ENCODE peak calls at places on chromosomes 7 and 10, in eight cellular contexts. One of them, this sample, is unnamed.

GRCh38 chr7:73565675-73566342 is 8.3 kb upstream of the BCL7B start:
- DNase-seq in AG09319: no peak
- DNase-seq in stimulated activated CD8-positive, alpha-beta memory T cell treated with anti-CD3 and anti-CD28 coated beads, Interleukin-4, amount 100 ng/mL, for 4 hours: no peak
- DNase-seq in NB4: peak
- DNase-seq in GM03348: no peak
- DNase-seq in kidney epithelial cell: no peak
- DNase-seq in globus pallidus: no peak
- DNase-seq in activated CD4-positive, alpha-beta T cell treated with anti-CD3 and anti-CD28 coated beads for 48 hours: no peak
- DNase-seq in this sample: no peak

GRCh38 chr7:102075553-102076135 is 211.0 kb upstream of the SH2B2 start:
- DNase-seq in AG09319: no peak
- DNase-seq in kidney epithelial cell: no peak
- DNase-seq in activated CD4-positive, alpha-beta T cell treated with anti-CD3 and anti-CD28 coated beads for 48 hours: no peak
- DNase-seq in GM03348: no peak
- DNase-seq in stimulated activated CD8-positive, alpha-beta memory T cell treated with anti-CD3 and anti-CD28 coated beads, Interleukin-4, amount 100 ng/mL, for 4 hours: no peak
- DNase-seq in NB4: no peak
- DNase-seq in globus pallidus: no peak
- DNase-seq in this sample: no peak

GRCh38 chr10:43250925-43251663 is 15.8 kb downstream of the RASGEF1A start:
- DNase-seq in kidney epithelial cell: no peak
- DNase-seq in NB4: no peak
- DNase-seq in GM03348: no peak
- DNase-seq in globus pallidus: no peak
- DNase-seq in AG09319: no peak
- DNase-seq in activated CD4-positive, alpha-beta T cell treated with anti-CD3 and anti-CD28 coated beads for 48 hours: no peak
- DNase-seq in stimulated activated CD8-positive, alpha-beta memory T cell treated with anti-CD3 and anti-CD28 coated beads, Interleukin-4, amount 100 ng/mL, for 4 hours: no peak
- DNase-seq in this sample: no peak

GRCh38 chr7:26192485-26193087 is 8.0 kb downstream of the HNRNPA2B1 start:
- DNase-seq in stimulated activated CD8-positive, alpha-beta memory T cell treated with anti-CD3 and anti-CD28 coated beads, Interleukin-4, amount 100 ng/mL, for 4 hours: no peak
- DNase-seq in kidney epithelial cell: no peak
- DNase-seq in globus pallidus: no peak
- DNase-seq in activated CD4-positive, alpha-beta T cell treated with anti-CD3 and anti-CD28 coated beads for 48 hours: no peak
- DNase-seq in AG09319: no peak
- DNase-seq in GM03348: no peak
- DNase-seq in NB4: peak
- DNase-seq in this sample: no peak

GRCh38 chr7:33809218-33809617 is 96.1 kb upstream of the BMPER start:
- DNase-seq in kidney epithelial cell: no peak
- DNase-seq in NB4: no peak
- DNase-seq in globus pallidus: no peak
- DNase-seq in stimulated activated CD8-positive, alpha-beta memory T cell treated with anti-CD3 and anti-CD28 coated beads, Interleukin-4, amount 100 ng/mL, for 4 hours: no peak
- DNase-seq in AG09319: no peak
- DNase-seq in activated CD4-positive, alpha-beta T cell treated with anti-CD3 and anti-CD28 coated beads for 48 hours: no peak
- DNase-seq in GM03348: no peak
- DNase-seq in this sample: no peak

GRCh38 chr10:114694735-114695134 is 36.7 kb upstream of the ABLIM1 start:
- DNase-seq in activated CD4-positive, alpha-beta T cell treated with anti-CD3 and anti-CD28 coated beads for 48 hours: peak
- DNase-seq in kidney epithelial cell: no peak
- DNase-seq in stimulated activated CD8-positive, alpha-beta memory T cell treated with anti-CD3 and anti-CD28 coated beads, Interleukin-4, amount 100 ng/mL, for 4 hours: no peak
- DNase-seq in AG09319: no peak
- DNase-seq in NB4: peak
- DNase-seq in GM03348: peak
- DNase-seq in globus pallidus: no peak
- DNase-seq in this sample: no peak

GRCh38 chr10:94402204-94403033 is at the start of gene TBC1D12:
- DNase-seq in kidney epithelial cell: peak
- DNase-seq in stimulated activated CD8-positive, alpha-beta memory T cell treated with anti-CD3 and anti-CD28 coated beads, Interleukin-4, amount 100 ng/mL, for 4 hours: no peak
- DNase-seq in NB4: no peak
- DNase-seq in activated CD4-positive, alpha-beta T cell treated with anti-CD3 and anti-CD28 coated beads for 48 hours: peak
- DNase-seq in GM03348: peak
- DNase-seq in AG09319: peak
- DNase-seq in globus pallidus: peak
- DNase-seq in this sample: peak

GRCh38 chr7:49644402-49645166 is 128.9 kb upstream of the VWC2 start:
- DNase-seq in kidney epithelial cell: no peak
- DNase-seq in NB4: no peak
- DNase-seq in GM03348: no peak
- DNase-seq in globus pallidus: no peak
- DNase-seq in stimulated activated CD8-positive, alpha-beta memory T cell treated with anti-CD3 and anti-CD28 coated beads, Interleukin-4, amount 100 ng/mL, for 4 hours: no peak
- DNase-seq in activated CD4-positive, alpha-beta T cell treated with anti-CD3 and anti-CD28 coated beads for 48 hours: no peak
- DNase-seq in AG09319: no peak
- DNase-seq in this sample: no peak

GRCh38 chr10:17213646-17214349 is 12.3 kb upstream of the TRDMT1 start:
- DNase-seq in GM03348: no peak
- DNase-seq in activated CD4-positive, alpha-beta T cell treated with anti-CD3 and anti-CD28 coated beads for 48 hours: no peak
- DNase-seq in stimulated activated CD8-positive, alpha-beta memory T cell treated with anti-CD3 and anti-CD28 coated beads, Interleukin-4, amount 100 ng/mL, for 4 hours: no peak
- DNase-seq in AG09319: no peak
- DNase-seq in NB4: no peak
- DNase-seq in kidney epithelial cell: no peak
- DNase-seq in globus pallidus: no peak
- DNase-seq in this sample: no peak

GRCh38 chr7:155621418-155621980 is 23.0 kb upstream of the RBM33 start:
- DNase-seq in globus pallidus: no peak
- DNase-seq in activated CD4-positive, alpha-beta T cell treated with anti-CD3 and anti-CD28 coated beads for 48 hours: no peak
- DNase-seq in GM03348: no peak
- DNase-seq in stimulated activated CD8-positive, alpha-beta memory T cell treated with anti-CD3 and anti-CD28 coated beads, Interleukin-4, amount 100 ng/mL, for 4 hours: no peak
- DNase-seq in AG09319: no peak
- DNase-seq in NB4: no peak
- DNase-seq in kidney epithelial cell: no peak
- DNase-seq in this sample: no peak

GRCh38 chr7:38147005-38147404 is 31.0 kb upstream of the STARD3NL start:
- DNase-seq in activated CD4-positive, alpha-beta T cell treated with anti-CD3 and anti-CD28 coated beads for 48 hours: no peak
- DNase-seq in NB4: peak
- DNase-seq in globus pallidus: no peak
- DNase-seq in GM03348: no peak
- DNase-seq in kidney epithelial cell: no peak
- DNase-seq in stimulated activated CD8-positive, alpha-beta memory T cell treated with anti-CD3 and anti-CD28 coated beads, Interleukin-4, amount 100 ng/mL, for 4 hours: no peak
- DNase-seq in AG09319: no peak
- DNase-seq in this sample: no peak

GRCh38 chr7:28002638-28003037 is 178.0 kb downstream of the JAZF1 start:
- DNase-seq in kidney epithelial cell: no peak
- DNase-seq in stimulated activated CD8-positive, alpha-beta memory T cell treated with anti-CD3 and anti-CD28 coated beads, Interleukin-4, amount 100 ng/mL, for 4 hours: no peak
- DNase-seq in GM03348: no peak
- DNase-seq in NB4: peak
- DNase-seq in globus pallidus: no peak
- DNase-seq in activated CD4-positive, alpha-beta T cell treated with anti-CD3 and anti-CD28 coated beads for 48 hours: no peak
- DNase-seq in AG09319: no peak
- DNase-seq in this sample: no peak

GRCh38 chr7:112573302-112574039 is 92.7 kb downstream of the LSMEM1 start:
- DNase-seq in GM03348: no peak
- DNase-seq in globus pallidus: no peak
- DNase-seq in AG09319: no peak
- DNase-seq in kidney epithelial cell: no peak
- DNase-seq in NB4: no peak
- DNase-seq in activated CD4-positive, alpha-beta T cell treated with anti-CD3 and anti-CD28 coated beads for 48 hours: no peak
- DNase-seq in stimulated activated CD8-positive, alpha-beta memory T cell treated with anti-CD3 and anti-CD28 coated beads, Interleukin-4, amount 100 ng/mL, for 4 hours: no peak
- DNase-seq in this sample: peak

GRCh38 chr7:139153832-139154231 is 44.3 kb upstream of the ZC3HAV1 start:
- DNase-seq in globus pallidus: no peak
- DNase-seq in stimulated activated CD8-positive, alpha-beta memory T cell treated with anti-CD3 and anti-CD28 coated beads, Interleukin-4, amount 100 ng/mL, for 4 hours: no peak
- DNase-seq in GM03348: no peak
- DNase-seq in AG09319: no peak
- DNase-seq in kidney epithelial cell: peak
- DNase-seq in NB4: peak
- DNase-seq in activated CD4-positive, alpha-beta T cell treated with anti-CD3 and anti-CD28 coated beads for 48 hours: no peak
- DNase-seq in this sample: peak

GRCh38 chr10:96333091-96333490 is 25.7 kb downstream of the OPALIN start:
- DNase-seq in AG09319: no peak
- DNase-seq in NB4: no peak
- DNase-seq in activated CD4-positive, alpha-beta T cell treated with anti-CD3 and anti-CD28 coated beads for 48 hours: no peak
- DNase-seq in GM03348: no peak
- DNase-seq in stimulated activated CD8-positive, alpha-beta memory T cell treated with anti-CD3 and anti-CD28 coated beads, Interleukin-4, amount 100 ng/mL, for 4 hours: no peak
- DNase-seq in globus pallidus: no peak
- DNase-seq in kidney epithelial cell: no peak
- DNase-seq in this sample: peak

This sample was measured in NCI-H526.